ENCODE peak calls at places on chromosomes 11 and 22, in four cellular contexts. H is ovary, N is neural crest cell, V is RWPE1. G is an unnamed sample.

GRCh38 chr11:37105456-37105855 is 507.4 kb upstream of the RAG2 start:
- DNase-seq in H (no peak), N (no peak), V (no peak), G (no peak)

GRCh38 chr22:20546541-20546950 is 39.1 kb downstream of the MED15 start:
- DNase-seq in N (no peak), V (no peak), H (no peak), G (no peak)

GRCh38 chr22:42949159-42949558 is 65.8 kb downstream of the PACSIN2 start:
- DNase-seq in N (no peak), H (no peak), V (no peak), G (no peak)

GRCh38 chr11:126355324-126355925 is at the start of gene ST3GAL4:
- DNase-seq in V (peak), N (peak), H (peak), G (peak)

GRCh38 chr22:48492371-48493320 is 1335.0 kb downstream of the BRD1 start:
- DNase-seq in V (peak), N (peak), H (peak), G (peak)

GRCh38 chr11:34051349-34052035 is at the start of gene CAPRIN1:
- DNase-seq in N (peak), H (peak), V (peak), G (peak)

GRCh38 chr11:1196516-1197391 is 26.1 kb upstream of the MUC5B start:
- DNase-seq in H (no peak), V (no peak), N (no peak), G (no peak)

GRCh38 chr22:49926916-49927315 is 8.5 kb downstream of the CRELD2 start:
- DNase-seq in N (no peak), H (no peak), V (no peak), G (peak)

GRCh38 chr11:32706985-32707736 is 87.3 kb downstream of the CCDC73 start:
- DNase-seq in V (peak), H (no peak), N (no peak), G (no peak)

GRCh38 chr22:31210830-31211503 is 1.1 kb upstream of the LIMK2 start:
- DNase-seq in N (no peak), V (no peak), H (no peak), G (no peak)

GRCh38 chr11:64755681-64756361 is 4.0 kb downstream of the PYGM start:
- DNase-seq in V (no peak), H (no peak), N (no peak), G (no peak)

GRCh38 chr22:49532831-49533802 is 294.6 kb downstream of the BRD1 start:
- DNase-seq in N (no peak), H (no peak), V (no peak), G (no peak)

GRCh38 chr11:65992056-65992455 is 9.9 kb downstream of the EIF1AD start:
- DNase-seq in N (no peak), H (no peak), V (no peak), G (no peak)

GRCh38 chr11:102269927-102270326 is 47.4 kb upstream of the BIRC3 start:
- DNase-seq in V (peak), H (no peak), N (no peak), G (no peak)

GRCh38 chr22:43826142-43827093 is 14.3 kb upstream of the EFCAB6 start:
- DNase-seq in H (peak), N (no peak), V (peak), G (no peak)

GRCh38 chr22:18987765-18988164 is 51.7 kb upstream of the PRODH start:
- DNase-seq in V (peak), N (no peak), H (no peak), G (no peak)

GRCh38 chr11:69005183-69005630 is 7.8 kb downstream of the MRGPRF start:
- DNase-seq in V (no peak), H (peak), N (no peak), G (no peak)

GRCh38 chr22:28670153-28670552 is 9.5 kb downstream of the TTC28 start:
- DNase-seq in V (no peak), N (no peak), H (no peak), G (no peak)

GRCh38 chr11:102733232-102733875 is 8.6 kb upstream of the MMP8 start:
- DNase-seq in V (peak), N (peak), H (no peak), G (peak)

GRCh38 chr11:76662656-76663460 is 7.7 kb downstream of the LRRC32 start:
- DNase-seq in V (no peak), N (no peak), H (no peak), G (peak)

GRCh38 chr11:59668188-59668949 is 468 bp downstream of the PATL1 start:
- DNase-seq in V (peak), N (peak), H (peak), G (peak)

GRCh38 chr11:59668950-59669610 is at the start of gene PATL1:
- DNase-seq in V (peak), H (peak), N (peak), G (peak)

GRCh38 chr11:59667812-59668187 is 1.0 kb downstream of the PATL1 start:
- DNase-seq in N (no peak), V (no peak), H (no peak), G (no peak)

GRCh38 chr11:59666969-59667368 is 1.9 kb downstream of the PATL1 start:
- DNase-seq in H (no peak), V (no peak), N (no peak), G (no peak)

DNA sequence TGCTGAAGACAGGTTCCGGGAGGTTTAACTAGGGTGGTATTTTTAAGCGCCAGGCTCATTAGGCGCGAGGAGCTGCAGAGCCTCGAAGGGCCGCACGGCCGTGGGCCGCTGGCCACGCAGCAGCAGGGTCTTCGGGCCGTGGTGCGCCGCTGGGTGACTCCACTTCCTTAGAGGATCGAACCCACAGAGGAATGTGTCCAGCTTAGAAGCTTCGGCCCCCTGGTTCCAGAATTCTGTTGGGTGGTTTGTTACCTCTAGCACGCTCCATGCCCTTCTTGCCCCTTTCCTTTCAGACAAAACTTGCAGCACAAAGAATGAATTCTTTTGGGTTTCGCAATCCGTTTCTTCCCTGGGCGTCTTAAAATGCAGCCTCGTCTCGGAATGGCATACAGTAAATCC is 773 bp upstream of the PATL1 start:
- DNase-seq in H (peak), N (peak), V (peak), G (peak)
- TF ChIP-seq CTCF in H (no peak), N (peak), V (no peak), G (no peak)

DNA sequence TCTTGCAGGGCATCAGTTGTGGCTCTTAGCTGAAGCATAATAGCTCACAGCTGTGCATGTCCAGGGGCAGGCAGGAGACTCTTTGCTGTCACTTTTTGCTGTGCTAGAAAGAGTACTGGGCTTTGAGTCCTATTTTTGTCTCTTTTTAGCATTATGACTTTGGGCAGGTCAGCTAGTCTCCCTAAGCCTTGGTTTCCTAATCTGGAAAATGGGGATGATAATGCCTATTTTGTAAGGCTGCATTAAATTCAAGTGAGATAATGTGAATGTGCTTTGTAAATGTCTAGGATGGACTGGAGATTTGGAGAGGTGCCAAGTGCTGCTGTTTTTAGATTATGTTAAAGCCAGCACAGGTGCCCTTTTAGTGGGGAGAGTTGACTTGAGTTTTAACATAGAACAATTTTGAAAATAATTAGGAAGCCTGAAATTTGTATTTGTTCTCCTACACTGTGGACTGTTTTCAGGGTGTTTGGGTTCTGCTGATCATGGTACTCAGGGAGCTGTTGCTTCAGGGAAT is 19.1 kb downstream of the CABIN1 start:
- DNase-seq in H (no peak), N (no peak), V (no peak), G (no peak)
- TF ChIP-seq CTCF in H (no peak), N (no peak), V (no peak), G (no peak)

DNA sequence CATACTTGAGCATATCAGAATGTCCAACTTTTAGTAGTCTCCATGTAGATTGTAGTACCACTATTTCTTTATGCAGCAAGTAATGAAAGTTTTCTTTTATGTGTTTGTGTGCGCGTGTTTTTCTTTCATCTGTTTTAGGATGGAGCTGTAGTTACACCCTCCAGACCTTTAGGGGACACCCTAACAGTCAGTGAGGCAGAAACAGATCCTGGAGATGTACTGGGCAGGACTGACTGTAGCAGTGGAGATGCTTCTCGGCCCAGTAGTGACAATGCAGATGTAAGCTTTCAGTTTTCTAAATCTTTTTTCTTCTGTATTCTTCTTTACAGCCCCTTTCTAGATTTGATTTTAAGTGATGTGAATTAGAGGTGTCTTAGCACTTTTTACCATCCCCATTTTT is 79.9 kb upstream of the GRIK4 start:
- DNase-seq in H (no peak), V (peak), N (no peak), G (no peak)
- TF ChIP-seq CTCF in H (no peak), V (peak), N (peak), G (peak)

GRCh38 chr11:29530961-29531360 is 485.9 kb downstream of the KCNA4 start:
- DNase-seq in N (no peak), H (no peak), V (no peak), G (no peak)

GRCh38 chr11:29527391-29527936 is 489.4 kb downstream of the KCNA4 start:
- DNase-seq in H (no peak), N (no peak), V (peak), G (no peak)
- TF ChIP-seq CTCF in H (no peak), N (peak), V (peak), G (peak)

GRCh38 chr11:62545437-62546243 is 966 bp downstream of the AHNAK start:
- DNase-seq in V (peak), N (no peak), H (peak), G (no peak)
- TF ChIP-seq CTCF in V (no peak), N (no peak), H (peak), G (no peak)

DNA sequence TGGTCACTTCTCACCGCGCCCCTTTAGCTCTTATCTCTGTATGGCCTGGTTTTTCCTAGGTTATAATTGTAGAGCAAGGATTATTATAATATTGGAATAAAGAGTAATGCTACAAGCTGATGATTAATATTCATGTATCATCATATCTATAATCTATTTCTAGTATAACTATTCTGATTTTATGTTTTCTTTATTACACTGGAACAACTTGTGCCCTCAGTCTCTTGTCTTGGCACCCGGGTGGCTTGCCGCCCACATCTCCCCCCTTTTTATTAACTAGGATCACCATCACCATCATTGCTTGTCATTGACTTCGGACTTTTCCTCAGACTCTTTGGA is 11.0 kb downstream of the OR52K1 start:
- DNase-seq in V (no peak), H (no peak), N (no peak), G (no peak)
- TF ChIP-seq CTCF in V (peak), H (no peak), N (no peak), G (peak)

GRCh38 chr11:92867913-92868619 is 101.4 kb upstream of the MTNR1B start:
- DNase-seq in V (peak), N (no peak), H (no peak), G (no peak)

GRCh38 chr11:92866679-92867282 is 102.7 kb upstream of the MTNR1B start:
- DNase-seq in H (no peak), N (no peak), V (no peak), G (no peak)

GRCh38 chr11:92869716-92870115 is 99.7 kb upstream of the MTNR1B start:
- DNase-seq in V (no peak), N (no peak), H (no peak), G (no peak)

GRCh38 chr11:92861641-92862040 is 107.8 kb upstream of the MTNR1B start:
- DNase-seq in N (no peak), H (no peak), V (no peak), G (no peak)

DNA sequence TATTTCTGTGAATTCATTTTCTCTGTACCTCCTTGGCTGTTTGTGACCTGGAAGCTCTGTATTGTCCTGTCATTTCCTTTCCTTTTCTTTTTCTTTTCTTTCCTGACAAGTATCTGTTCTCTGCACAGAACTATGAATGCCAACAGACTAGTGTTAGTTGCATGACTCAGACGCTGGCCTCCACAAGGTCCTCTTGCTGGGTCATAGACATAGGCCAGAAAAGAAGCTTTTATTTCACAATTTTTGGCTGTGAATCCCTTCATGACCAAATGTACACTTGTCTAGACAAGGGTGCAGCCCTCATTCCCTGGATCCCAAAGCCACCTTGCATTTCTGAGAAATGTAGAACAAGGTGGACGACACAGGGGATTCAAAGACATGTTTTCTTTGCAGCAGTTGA is 104.1 kb upstream of the MTNR1B start:
- DNase-seq in V (no peak), H (no peak), N (no peak), G (no peak)
- TF ChIP-seq CTCF in V (no peak), H (no peak), N (no peak), G (no peak)

GRCh38 chr11:57546869-57547518 is 9.6 kb downstream of the SMTNL1 start:
- DNase-seq in V (no peak), N (no peak), H (no peak), G (peak)
- TF ChIP-seq CTCF in V (no peak), N (no peak), H (no peak), G (no peak)

GRCh38 chr11:11395126-11395525 is 42.1 kb upstream of the CSNK2A3 start:
- DNase-seq in V (no peak), N (no peak), H (no peak), G (no peak)
- TF ChIP-seq CTCF in V (no peak), N (no peak), H (no peak), G (no peak)

GRCh38 chr11:6052374-6052773 is 21.8 kb upstream of the OR56A1 start:
- DNase-seq in H (no peak), V (no peak), N (no peak), G (no peak)
- TF ChIP-seq CTCF in H (no peak), V (no peak), N (no peak), G (no peak)